ENCODE peak calls at places on chromosomes 16 and 17, in four cellular contexts. U is IMR-90, O is heart right ventricle, F is body of pancreas. C is an unnamed sample. For H3K9me3, the result is how much of the 10 kb centered on the place peaks cover.

GRCh38 chr17:49616546-49617205 is 41.0 kb downstream of the NXPH3 start:
- DNase-seq in U (no peak), O (peak), F (peak), C (no peak)

GRCh38 chr16:72705806-72706205 is 342.1 kb downstream of the ZFHX3 start:
- DNase-seq in U (no peak), O (no peak), F (no peak), C (no peak)

GRCh38 chr16:56974549-56975300 is 13.0 kb downstream of the CETP start:
- DNase-seq in U (no peak), F (no peak), O (no peak), C (no peak)

GRCh38 chr17:39942076-39942475 is 14.5 kb downstream of the LRRC3C start:
- DNase-seq in O (no peak), F (no peak), U (no peak), C (no peak)

GRCh38 chr16:81518439-81518757 is 73.8 kb downstream of the CMIP start:
- DNase-seq in O (no peak), F (no peak), U (no peak), C (no peak)

GRCh38 chr16:49010879-49011278 is 270.8 kb downstream of the CBLN1 start:
- DNase-seq in F (no peak), U (no peak), O (no peak), C (no peak)

GRCh38 chr17:7429722-7430121 is 1.1 kb downstream of the SPEM3 start:
- DNase-seq in U (no peak), O (no peak), F (no peak), C (no peak)

GRCh38 chr17:40326014-40326831 is 17.2 kb downstream of the RARA start:
- DNase-seq in F (no peak), U (no peak), O (peak), C (no peak)

GRCh38 chr17:74282587-74283370 is 8.7 kb downstream of the DNAI2 start:
- DNase-seq in F (no peak), O (no peak), U (no peak), C (no peak)

GRCh38 chr16:66878067-66878466 is 2.2 kb upstream of the PDP2 start:
- DNase-seq in U (no peak), O (no peak), F (peak), C (no peak)

GRCh38 chr16:75402821-75403475 is 30.4 kb downstream of the CFDP1 start:
- DNase-seq in O (no peak), F (no peak), U (peak), C (no peak)

GRCh38 chr17:8015957-8016631 is 13.7 kb downstream of the GUCY2D start:
- DNase-seq in O (no peak), U (no peak), F (peak), C (no peak)

GRCh38 chr16:88892065-88892464 is 25.6 kb upstream of the PABPN1L start:
- DNase-seq in O (no peak), F (no peak), U (no peak), C (no peak)

GRCh38 chr16:88076211-88076931 is 125.1 kb downstream of the BANP start:
- DNase-seq in U (no peak), O (no peak), F (no peak), C (no peak)

GRCh38 chr17:16617481-16618060 is 36.1 kb downstream of the ZNF624 start:
- DNase-seq in F (no peak), O (no peak), U (no peak), C (no peak)

GRCh38 chr17:16623282-16623681 is 30.4 kb downstream of the ZNF624 start:
- DNase-seq in F (no peak), U (no peak), O (no peak), C (no peak)

DNA sequence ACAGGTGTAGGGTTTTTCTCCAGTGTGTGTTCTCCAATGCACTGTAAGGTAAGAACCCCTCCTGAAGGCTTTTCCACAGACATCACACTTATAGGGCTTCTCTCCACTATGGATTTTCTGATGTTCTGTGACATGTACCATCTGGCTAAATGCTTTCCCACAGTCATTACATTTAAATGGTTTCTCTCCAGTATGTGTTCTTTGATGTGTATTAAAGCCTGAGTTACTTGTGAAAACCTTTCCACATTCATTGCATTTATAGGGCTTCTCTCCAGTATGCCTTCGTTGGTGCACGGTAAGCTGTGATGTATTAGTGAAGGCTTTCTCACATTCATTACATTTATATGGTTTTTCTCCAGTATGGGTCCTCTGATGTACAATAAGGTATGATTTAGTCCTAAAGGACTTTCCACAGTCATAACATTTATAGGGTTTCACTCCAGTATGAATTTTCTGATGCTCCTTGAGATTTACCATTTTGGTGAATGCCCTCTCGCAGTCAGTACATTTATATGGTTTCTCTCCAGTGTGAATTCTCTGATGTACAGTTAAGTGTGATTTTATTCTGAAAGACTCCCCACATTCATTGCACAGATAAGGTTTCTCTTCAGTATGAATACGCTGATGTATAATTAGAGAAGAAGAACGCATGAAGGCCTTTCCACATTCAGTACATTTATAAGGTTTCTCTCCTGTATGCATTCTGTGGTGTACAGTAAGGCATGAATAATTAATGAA is 30.9 kb downstream of the ZNF624 start:
- DNase-seq in O (no peak), F (no peak), U (no peak), C (no peak)
- H3K9me3 ChIP-seq in O (under half), F (under half), U (half or more), C (half or more)

GRCh38 chr17:83095016-83095415 is 15.6 kb downstream of the METRNL start:
- DNase-seq in F (no peak), O (no peak), U (no peak), C (no peak)

GRCh38 chr17:83094291-83094690 is 14.9 kb downstream of the METRNL start:
- DNase-seq in U (no peak), F (no peak), O (no peak), C (no peak)

GRCh38 chr17:83092186-83092585 is 12.8 kb downstream of the METRNL start:
- DNase-seq in F (no peak), U (no peak), O (no peak), C (no peak)

GRCh38 chr17:83092931-83093330 is 13.5 kb downstream of the METRNL start:
- DNase-seq in F (no peak), U (no peak), O (no peak), C (no peak)

GRCh38 chr17:83093506-83093905 is 14.1 kb downstream of the METRNL start:
- DNase-seq in U (no peak), O (no peak), F (no peak), C (no peak)
- H3K27ac ChIP-seq in U (no peak), O (no peak), F (no peak), C (no peak)

GRCh38 chr16:59412275-59412841 is 678.2 kb upstream of the GOT2 start:
- DNase-seq in O (no peak), F (no peak), U (peak), C (no peak)
- TF ChIP-seq CTCF in O (no peak), F (peak), U (peak), C (peak)

GRCh38 chr16:79691001-79691400 is 90.5 kb upstream of the MAF start:
- DNase-seq in F (no peak), U (no peak), O (no peak), C (no peak)
- H3K9me3 ChIP-seq in F (under half), U (under half), O (under half), C (under half)

GRCh38 chr16:22425036-22425801 is 50.8 kb upstream of the CDR2 start:
- DNase-seq in O (peak), U (no peak), F (peak), C (no peak)
- H3K27ac ChIP-seq in O (peak), U (peak), F (peak), C (peak)

GRCh38 chr17:38674749-38675615 is at the start of gene EPOP:
- DNase-seq in U (peak), O (peak), F (peak), C (peak)

GRCh38 chr17:38672788-38673713 is 1.7 kb downstream of the EPOP start:
- DNase-seq in F (no peak), O (no peak), U (no peak), C (no peak)

GRCh38 chr17:38671939-38672720 is 2.6 kb downstream of the EPOP start:
- DNase-seq in O (no peak), U (no peak), F (no peak), C (no peak)

GRCh38 chr17:38673714-38674012 is 1.1 kb downstream of the EPOP start:
- DNase-seq in O (no peak), F (peak), U (no peak), C (no peak)

DNA sequence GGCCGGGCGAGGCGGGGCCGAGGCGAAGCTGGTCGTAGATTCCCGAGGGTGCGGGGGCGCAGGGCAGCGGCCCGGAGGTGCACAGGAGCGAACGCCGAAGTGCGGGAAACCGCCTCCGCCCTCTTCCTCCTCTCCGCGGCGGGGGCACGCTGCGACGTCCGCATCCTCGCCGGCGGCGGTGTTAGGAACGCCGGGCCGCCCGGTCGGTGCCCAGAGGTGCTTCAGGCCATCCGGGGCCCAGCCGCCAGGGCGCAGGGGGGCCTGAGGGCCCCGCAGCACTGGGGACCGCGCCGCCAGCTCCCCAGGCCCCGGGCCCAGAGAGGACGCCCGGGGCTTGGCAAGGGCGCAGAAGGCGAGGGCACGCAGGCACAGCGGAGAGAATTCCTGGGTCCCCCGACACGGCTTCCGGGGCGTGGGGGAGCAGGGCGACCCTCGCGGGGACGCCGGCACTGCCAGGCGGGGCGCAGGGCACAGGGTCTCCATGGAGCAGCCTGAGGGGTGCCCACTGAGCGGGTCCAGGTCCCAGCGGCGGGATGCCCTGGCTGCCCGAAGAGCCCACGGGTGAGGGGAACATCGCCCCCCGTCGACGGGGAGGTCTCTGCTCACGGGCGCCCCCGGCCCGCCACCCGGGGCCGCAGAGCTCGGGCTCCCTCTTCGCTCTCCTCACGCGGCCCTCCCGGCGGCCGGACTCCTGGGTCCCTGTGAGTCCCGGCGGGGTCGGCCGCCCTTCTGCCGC is 576 bp downstream of the EPOP start:
- DNase-seq in F (peak), O (no peak), U (no peak), C (no peak)
- TF ChIP-seq CTCF in F (no peak), O (no peak), U (no peak), C (no peak)

GRCh38 chr17:11641521-11642275 is 43.4 kb downstream of the DNAH9 start:
- DNase-seq in O (no peak), F (no peak), U (no peak), C (peak)

GRCh38 chr17:11636771-11637170 is 38.5 kb downstream of the DNAH9 start:
- DNase-seq in O (no peak), F (no peak), U (no peak), C (no peak)

GRCh38 chr17:11638700-11639265 is 40.5 kb downstream of the DNAH9 start:
- DNase-seq in F (no peak), O (no peak), U (no peak), C (peak)

GRCh38 chr17:11639736-11640510 is 41.7 kb downstream of the DNAH9 start:
- DNase-seq in U (no peak), O (no peak), F (no peak), C (peak)

DNA sequence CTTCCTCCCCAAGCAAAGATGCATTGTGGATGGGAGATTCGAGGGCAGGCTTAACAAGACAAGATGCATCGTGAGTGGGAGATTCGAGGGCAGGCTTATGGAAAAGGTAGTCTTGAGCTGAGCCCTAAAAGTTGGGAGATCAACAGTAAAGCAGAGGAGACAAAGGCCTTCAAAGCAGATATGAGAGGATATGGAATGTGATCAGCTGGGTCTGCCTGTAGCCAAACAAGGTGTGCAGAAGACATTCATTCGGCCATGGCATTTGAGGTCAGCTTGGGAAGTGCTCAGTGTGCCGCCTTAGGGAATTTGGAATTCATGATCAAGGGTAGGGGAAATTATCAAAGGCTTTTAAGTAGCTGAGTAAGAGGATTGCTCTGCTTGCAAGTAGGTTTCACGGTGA is 39.5 kb downstream of the DNAH9 start:
- DNase-seq in F (no peak), O (no peak), U (no peak), C (peak)
- H3K9me3 ChIP-seq in F (under half), O (under half), U (under half), C (under half)